ENCODE peak calls at places on chromosomes 3 and 15, in nine cellular contexts. R is fibroblast of pulmonary artery; O is tibial artery; U is aorta; F is Daoy; Z is lung; Y is ACHN; E is CD4-positive, alpha-beta memory T cell; H is fibroblast of mammary gland. W is an unnamed sample.

GRCh38 chr15:71601038-71601869 is 209.1 kb upstream of the NR2E3 start:
- DNase-seq in R (no peak), O (no peak), U (no peak), F (no peak), Z (no peak), Y (no peak), E (no peak), H (no peak), W (no peak)

GRCh38 chr3:196640501-196640968 is 1.0 kb downstream of the NRROS start:
- DNase-seq in R (no peak), O (no peak), U (no peak), F (no peak), Z (no peak), Y (no peak), E (no peak), H (no peak), W (no peak)

GRCh38 chr3:44554626-44555592 is at the start of gene ZKSCAN7:
- DNase-seq in R (peak), O (peak), U (peak), F (peak), Z (peak), Y (peak), E (peak), H (peak), W (peak)

GRCh38 chr3:34889641-34890040 is 749.7 kb upstream of the ARPP21 start:
- DNase-seq in R (no peak), O (no peak), U (no peak), F (no peak), Z (no peak), Y (no peak), E (no peak), H (no peak), W (no peak)

GRCh38 chr15:71538181-71538580 is 272.2 kb upstream of the NR2E3 start:
- DNase-seq in R (no peak), O (no peak), U (no peak), F (peak), Z (no peak), Y (no peak), E (no peak), H (peak), W (no peak)

GRCh38 chr3:172367205-172368105 is 80.8 kb downstream of the GHSR start:
- DNase-seq in R (peak), O (no peak), U (no peak), F (peak), Z (no peak), Y (peak), E (no peak), H (peak), W (no peak)

GRCh38 chr15:39376371-39376909 is 204.4 kb upstream of the THBS1 start:
- DNase-seq in R (peak), O (no peak), U (no peak), F (no peak), Z (no peak), Y (no peak), E (no peak), H (peak), W (no peak)

GRCh38 chr3:136838641-136839555 is 20.0 kb downstream of the SLC35G2 start:
- DNase-seq in R (peak), O (no peak), U (no peak), F (peak), Z (no peak), Y (peak), E (no peak), H (peak), W (no peak)

GRCh38 chr15:85340852-85341251 is 39.6 kb upstream of the AKAP13 start:
- DNase-seq in R (no peak), O (no peak), U (no peak), F (no peak), Z (no peak), Y (no peak), E (no peak), H (peak), W (no peak)

GRCh38 chr3:18732474-18732873 is 307.3 kb upstream of the SATB1 start:
- DNase-seq in R (peak), O (no peak), U (no peak), F (no peak), Z (no peak), Y (no peak), E (no peak), H (peak), W (no peak)

GRCh38 chr15:35519536-35520149 is 26.3 kb downstream of the DPH6 start:
- DNase-seq in R (peak), O (no peak), U (no peak), F (peak), Z (no peak), Y (peak), E (peak), H (peak), W (no peak)

GRCh38 chr3:118597184-118597583 is 437.5 kb downstream of the IGSF11 start:
- DNase-seq in R (no peak), O (no peak), U (no peak), F (no peak), Z (no peak), Y (no peak), E (no peak), H (no peak), W (no peak)

GRCh38 chr3:142999881-143000280 is 1.5 kb upstream of the U2SURP start:
- DNase-seq in R (no peak), O (no peak), U (no peak), F (no peak), Z (no peak), Y (peak), E (no peak), H (peak), W (no peak)

GRCh38 chr3:33993631-33994030 is 195.2 kb downstream of the PDCD6IP start:
- DNase-seq in R (no peak), O (no peak), U (no peak), F (no peak), Z (no peak), Y (no peak), E (no peak), H (peak), W (no peak)

GRCh38 chr3:128405554-128406277 is 61.0 kb downstream of the DNAJB8 start:
- DNase-seq in R (no peak), O (no peak), U (no peak), F (no peak), Z (no peak), Y (no peak), E (no peak), H (no peak), W (no peak)

GRCh38 chr3:176514297-176514696 is 683.0 kb downstream of the TBL1XR1 start:
- DNase-seq in R (peak), O (no peak), U (no peak), F (peak), Z (no peak), Y (peak), E (no peak), H (peak), W (no peak)

GRCh38 chr3:194401346-194401745 is 2.3 kb upstream of the GP5 start:
- DNase-seq in R (no peak), O (peak), U (no peak), F (no peak), Z (no peak), Y (no peak), E (no peak), H (no peak), W (no peak)

GRCh38 chr15:98954411-98954810 is 53.2 kb downstream of the PGPEP1L start:
- DNase-seq in R (peak), O (peak), U (peak), F (peak), Z (peak), Y (no peak), E (no peak), H (peak), W (peak)

GRCh38 chr3:97996988-97997387 is 24.8 kb upstream of the RIOX2 start:
- DNase-seq in R (no peak), O (no peak), U (no peak), F (no peak), Z (no peak), Y (no peak), E (no peak), H (no peak), W (no peak)

W was measured in mesenteric fat pad.